ENCODE peak calls at places on chromosomes 5 and 9, in seven cellular contexts. E is A172; F is NCI-H187; Q is PC-9; D is CD4-positive, CD25-positive, alpha-beta regulatory T cell; O is Calu3; G is head of caudate nucleus. N is an unnamed sample.

GRCh38 chr5:62727184-62727583 is 148.6 kb downstream of the LRRC70 start:
- DNase-seq in E (no peak), F (no peak), Q (no peak), D (no peak), O (no peak), G (no peak), N (no peak)

GRCh38 chr9:122827759-122828090 is 663 bp downstream of the PDCL start:
- DNase-seq in E (peak), F (no peak), Q (no peak), D (no peak), O (no peak), G (no peak), N (no peak)

GRCh38 chr9:68672625-68673024 is 32.4 kb upstream of the PIP5K1B start:
- DNase-seq in E (no peak), F (no peak), Q (no peak), D (no peak), O (no peak), G (no peak), N (no peak)

GRCh38 chr5:65255294-65255693 is 226.4 kb downstream of the ADAMTS6 start:
- DNase-seq in E (no peak), F (no peak), Q (no peak), D (no peak), O (no peak), G (no peak), N (no peak)

GRCh38 chr5:173746050-173746449 is 129.6 kb upstream of the BOD1 start:
- DNase-seq in E (no peak), F (no peak), Q (peak), D (no peak), O (peak), G (no peak), N (no peak)

GRCh38 chr5:73447234-73448071 is 1.1 kb downstream of the FOXD1 start:
- DNase-seq in E (peak), F (no peak), Q (peak), D (peak), O (peak), G (no peak), N (peak)

GRCh38 chr9:26669641-26670040 is 223.0 kb downstream of the CAAP1 start:
- DNase-seq in E (no peak), F (no peak), Q (no peak), D (no peak), O (no peak), G (no peak), N (no peak)

GRCh38 chr9:78319197-78320029 is 22.5 kb downstream of the PSAT1 start:
- DNase-seq in E (no peak), F (no peak), Q (no peak), D (no peak), O (no peak), G (peak), N (no peak)

GRCh38 chr5:14438195-14438606 is 143.4 kb upstream of the OTULINL start:
- DNase-seq in E (no peak), F (no peak), Q (no peak), D (no peak), O (no peak), G (no peak), N (no peak)

GRCh38 chr5:123819818-123820217 is 307.8 kb downstream of the CSNK1G3 start:
- DNase-seq in E (no peak), F (no peak), Q (no peak), D (no peak), O (peak), G (no peak), N (no peak)

GRCh38 chr9:134617246-134617645 is 24.4 kb upstream of the COL5A1 start:
- DNase-seq in E (no peak), F (no peak), Q (no peak), D (no peak), O (no peak), G (peak), N (no peak)

GRCh38 chr5:15929616-15930303 is 249.8 kb downstream of the MARCHF11 start:
- DNase-seq in E (no peak), F (no peak), Q (no peak), D (no peak), O (no peak), G (no peak), N (no peak)

GRCh38 chr5:39394946-39395345 is 29.8 kb downstream of the DAB2 start:
- DNase-seq in E (peak), F (no peak), Q (no peak), D (no peak), O (no peak), G (no peak), N (no peak)

GRCh38 chr9:81113408-81114124 is 575.8 kb downstream of the TLE1 start:
- DNase-seq in E (no peak), F (peak), Q (no peak), D (no peak), O (no peak), G (no peak), N (no peak)

GRCh38 chr9:95907794-95908193 is 32.3 kb downstream of the ERCC6L2 start:
- DNase-seq in E (no peak), F (no peak), Q (no peak), D (no peak), O (no peak), G (no peak), N (no peak)

GRCh38 chr5:102959055-102959454 is 160.9 kb downstream of the GIN1 start:
- DNase-seq in E (peak), F (no peak), Q (peak), D (no peak), O (no peak), G (no peak), N (no peak)

GRCh38 chr9:14366071-14366470 is 52.1 kb upstream of the NFIB start:
- DNase-seq in E (no peak), F (no peak), Q (no peak), D (no peak), O (no peak), G (no peak), N (no peak)

GRCh38 chr5:180625791-180626660 is 23.4 kb downstream of the FLT4 start:
- DNase-seq in E (no peak), F (no peak), Q (no peak), D (no peak), O (no peak), G (no peak), N (no peak)

GRCh38 chr5:3656803-3657202 is 61.2 kb downstream of the IRX1 start:
- DNase-seq in E (no peak), F (no peak), Q (no peak), D (no peak), O (no peak), G (no peak), N (no peak)

GRCh38 chr9:97518909-97519307 is 17.4 kb downstream of the TMOD1 start:
- DNase-seq in E (peak), F (peak), Q (peak), D (no peak), O (peak), G (no peak), N (no peak)

GRCh38 chr5:157387683-157388093 is 72.3 kb upstream of the NIPAL4 start:
- DNase-seq in E (peak), F (no peak), Q (peak), D (no peak), O (no peak), G (no peak), N (no peak)

GRCh38 chr5:177388521-177389052 is 4.4 kb downstream of the SLC34A1 start:
- DNase-seq in E (no peak), F (no peak), Q (no peak), D (no peak), O (no peak), G (no peak), N (no peak)

GRCh38 chr5:127919818-127920217 is 163.7 kb upstream of the SLC12A2 start:
- DNase-seq in E (no peak), F (no peak), Q (no peak), D (no peak), O (no peak), G (no peak), N (no peak)

GRCh38 chr5:2039180-2039531 is 156.4 kb upstream of the IRX4 start:
- DNase-seq in E (no peak), F (peak), Q (no peak), D (no peak), O (no peak), G (no peak), N (no peak)

GRCh38 chr5:132486318-132487094 is 4.1 kb downstream of the IRF1 start:
- DNase-seq in E (no peak), F (no peak), Q (no peak), D (no peak), O (no peak), G (no peak), N (peak)

GRCh38 chr5:98016771-98017170 is 756.7 kb upstream of the RGMB start:
- DNase-seq in E (no peak), F (no peak), Q (no peak), D (no peak), O (no peak), G (no peak), N (no peak)

GRCh38 chr5:14851067-14851422 is 20.5 kb downstream of the ANKH start:
- DNase-seq in E (no peak), F (no peak), Q (no peak), D (no peak), O (no peak), G (no peak), N (no peak)

GRCh38 chr5:157520911-157521703 is 54.5 kb downstream of the ADAM19 start:
- DNase-seq in E (peak), F (no peak), Q (no peak), D (no peak), O (no peak), G (no peak), N (no peak)

GRCh38 chr5:180910735-180911134 is 11.8 kb downstream of the BTNL8 start:
- DNase-seq in E (peak), F (no peak), Q (no peak), D (no peak), O (no peak), G (no peak), N (no peak)